ENCODE peak calls at places on chromosomes 2 and 18, in seven cellular contexts. Y is activated naive CD8-positive, alpha-beta T cell treated with anti-CD3 and anti-CD28 coated beads, Interleukin-2, amount 10 ng/mL, durations not matched to agents 7 days and 5 days; P is mesothelial cell of epicardium; E is smooth muscle cell of the brain vasculature; N is NCI-H524; D is activated naive CD4-positive, alpha-beta T cell treated with Interleukin-2 at 50 U/mL for 16 hours; U is astrocyte. I is an unnamed sample.

GRCh38 chr2:47221956-47222355 is 66.8 kb upstream of the STPG4 start:
- DNase-seq in Y (no peak), P (no peak), E (no peak), N (no peak), D (no peak), U (peak), I (no peak)

GRCh38 chr2:95346236-95346737 is 49.1 kb downstream of the KCNIP3 start:
- DNase-seq in Y (peak), P (no peak), E (no peak), N (no peak), D (no peak), U (no peak), I (peak)

GRCh38 chr2:171482877-171483276 is 39.4 kb upstream of the CYBRD1 start:
- DNase-seq in Y (no peak), P (no peak), E (no peak), N (no peak), D (no peak), U (peak), I (no peak)

GRCh38 chr2:232389327-232389726 is 10.8 kb downstream of the ALPP start:
- DNase-seq in Y (no peak), P (no peak), E (peak), N (no peak), D (no peak), U (peak), I (no peak)

GRCh38 chr2:121197369-121198091 is 87.5 kb downstream of the TFCP2L1 start:
- DNase-seq in Y (no peak), P (no peak), E (no peak), N (no peak), D (no peak), U (peak), I (no peak)

GRCh38 chr2:104733544-104733943 is 120.4 kb upstream of the POU3F3 start:
- DNase-seq in Y (no peak), P (no peak), E (no peak), N (no peak), D (no peak), U (no peak), I (peak)

GRCh38 chr2:219057709-219058540 is 2.8 kb downstream of the IHH start:
- DNase-seq in Y (peak), P (no peak), E (peak), N (peak), D (peak), U (peak), I (peak)

GRCh38 chr2:133498166-133498565 is 70.1 kb downstream of the NCKAP5 start:
- DNase-seq in Y (no peak), P (no peak), E (no peak), N (no peak), D (no peak), U (no peak), I (no peak)

GRCh38 chr2:221655279-221655678 is 83.2 kb upstream of the EPHA4 start:
- DNase-seq in Y (no peak), P (no peak), E (no peak), N (no peak), D (no peak), U (no peak), I (no peak)

GRCh38 chr2:226655871-226656270 is 143.7 kb downstream of the IRS1 start:
- DNase-seq in Y (no peak), P (no peak), E (no peak), N (no peak), D (no peak), U (peak), I (no peak)

GRCh38 chr2:95354469-95354901 is 48.0 kb upstream of the FAHD2A start:
- DNase-seq in Y (no peak), P (no peak), E (no peak), N (no peak), D (no peak), U (no peak), I (no peak)

GRCh38 chr2:14427982-14428567 is 204.4 kb upstream of the LRATD1 start:
- DNase-seq in Y (no peak), P (no peak), E (no peak), N (no peak), D (no peak), U (peak), I (no peak)

GRCh38 chr2:88658890-88659881 is 31.9 kb upstream of the EIF2AK3 start:
- DNase-seq in Y (no peak), P (no peak), E (peak), N (no peak), D (no peak), U (peak), I (no peak)

GRCh38 chr2:232537499-232537898 is 2.0 kb upstream of the CHRNG start:
- DNase-seq in Y (no peak), P (no peak), E (no peak), N (no peak), D (no peak), U (no peak), I (no peak)

GRCh38 chr18:42328931-42329330 is 373.9 kb downstream of the PIK3C3 start:
- DNase-seq in Y (no peak), P (no peak), E (no peak), N (no peak), D (no peak), U (no peak), I (no peak)

GRCh38 chr2:80517301-80517700 is 212.7 kb upstream of the LRRTM1 start:
- DNase-seq in Y (no peak), P (no peak), E (no peak), N (no peak), D (no peak), U (no peak), I (no peak)

GRCh38 chr2:158413581-158413980 is 43.0 kb downstream of the CCDC148 start:
- DNase-seq in Y (no peak), P (no peak), E (no peak), N (no peak), D (no peak), U (no peak), I (no peak)

GRCh38 chr18:50737127-50737526 is 82.7 kb downstream of the MRO start:
- DNase-seq in Y (no peak), P (no peak), E (no peak), N (no peak), D (no peak), U (no peak), I (no peak)

GRCh38 chr2:40361478-40361877 is 90.4 kb downstream of the SLC8A1 start:
- DNase-seq in Y (no peak), P (no peak), E (no peak), N (peak), D (no peak), U (no peak), I (no peak)

GRCh38 chr18:49023281-49023937 is 72.6 kb upstream of the SMAD7 start:
- DNase-seq in Y (peak), P (no peak), E (no peak), N (no peak), D (no peak), U (no peak), I (no peak)

GRCh38 chr18:78913830-78914585 is 65.6 kb upstream of the SALL3 start:
- DNase-seq in Y (no peak), P (no peak), E (no peak), N (no peak), D (no peak), U (no peak), I (no peak)

GRCh38 chr18:23209031-23209430 is 73.7 kb downstream of the CABLES1 start:
- DNase-seq in Y (no peak), P (no peak), E (no peak), N (no peak), D (peak), U (peak), I (peak)